ENCODE peak calls at places on chromosomes 16 and 17, in four cellular contexts. B is WERI-Rb-1, A is IMR-90, V is prostate gland. T is an unnamed sample.
A peak's percentile ranks its signal among the peaks of the same experiment; 100 is the strongest.

GRCh38 chr17:29565643-29566472 is 979 bp downstream of the ABHD15 start:
- DNase-seq in B (peak; percentile 72), V (peak; percentile 5), A (no peak), T (peak; percentile 48)

GRCh38 chr17:80791758-80792284 is 199.8 kb upstream of the CHMP6 start:
- DNase-seq in B (no peak), V (no peak), A (peak; percentile 100), T (peak; percentile 34)

GRCh38 chr16:4435668-4436067 is 10.0 kb downstream of the DNAJA3 start:
- DNase-seq in A (peak; percentile 78), B (no peak), V (no peak), T (no peak)

GRCh38 chr17:76103274-76104139 is at the start of gene EXOC7:
- DNase-seq in V (peak; percentile 90), B (peak; percentile 95), A (peak; percentile 88), T (peak; percentile 93)

GRCh38 chr16:68346892-68347480 is 36.2 kb downstream of the PRMT7 start:
- DNase-seq in A (no peak), B (no peak), V (no peak), T (peak; percentile 44)

GRCh38 chr16:23131841-23132576 is 17.2 kb downstream of the USP31 start:
- DNase-seq in B (no peak), A (no peak), V (no peak), T (no peak)

GRCh38 chr17:18066866-18067265 is 20.9 kb upstream of the DRG2 start:
- DNase-seq in V (no peak), A (peak; percentile 34), B (no peak), T (no peak)

GRCh38 chr16:66296591-66296990 is 69.9 kb upstream of the CDH5 start:
- DNase-seq in A (no peak), B (no peak), V (no peak), T (no peak)

GRCh38 chr16:3782566-3782965 is 65.2 kb upstream of the TRAP1 start:
- DNase-seq in B (no peak), A (no peak), V (no peak), T (no peak)

GRCh38 chr17:77666881-77667395 is 291.6 kb upstream of the TNRC6C start:
- DNase-seq in B (no peak), A (no peak), V (no peak), T (no peak)

GRCh38 chr17:11240841-11241610 is at the start of gene SHISA6:
- DNase-seq in V (peak; percentile 7), B (peak; percentile 38), A (no peak), T (peak; percentile 36)

GRCh38 chr17:28347261-28347891 is 10.0 kb downstream of the POLDIP2 start:
- DNase-seq in B (no peak), V (no peak), A (peak; percentile 90), T (no peak)

GRCh38 chr17:72719582-72720493 is 372.6 kb downstream of the SLC39A11 start:
- DNase-seq in V (no peak), A (peak; percentile 67), B (no peak), T (no peak)

GRCh38 chr17:64679710-64680216 is 17.7 kb upstream of the SMURF2 start:
- DNase-seq in V (no peak), B (no peak), A (peak; percentile 99), T (no peak)

GRCh38 chr17:50967795-50968194 is 101.6 kb upstream of the TOB1 start:
- DNase-seq in V (no peak), A (peak; percentile 16), B (no peak), T (no peak)

GRCh38 chr16:25260416-25260815 is 2.8 kb upstream of the ZKSCAN2 start:
- DNase-seq in A (peak; percentile 34), B (no peak), V (no peak), T (no peak)

DNA sequence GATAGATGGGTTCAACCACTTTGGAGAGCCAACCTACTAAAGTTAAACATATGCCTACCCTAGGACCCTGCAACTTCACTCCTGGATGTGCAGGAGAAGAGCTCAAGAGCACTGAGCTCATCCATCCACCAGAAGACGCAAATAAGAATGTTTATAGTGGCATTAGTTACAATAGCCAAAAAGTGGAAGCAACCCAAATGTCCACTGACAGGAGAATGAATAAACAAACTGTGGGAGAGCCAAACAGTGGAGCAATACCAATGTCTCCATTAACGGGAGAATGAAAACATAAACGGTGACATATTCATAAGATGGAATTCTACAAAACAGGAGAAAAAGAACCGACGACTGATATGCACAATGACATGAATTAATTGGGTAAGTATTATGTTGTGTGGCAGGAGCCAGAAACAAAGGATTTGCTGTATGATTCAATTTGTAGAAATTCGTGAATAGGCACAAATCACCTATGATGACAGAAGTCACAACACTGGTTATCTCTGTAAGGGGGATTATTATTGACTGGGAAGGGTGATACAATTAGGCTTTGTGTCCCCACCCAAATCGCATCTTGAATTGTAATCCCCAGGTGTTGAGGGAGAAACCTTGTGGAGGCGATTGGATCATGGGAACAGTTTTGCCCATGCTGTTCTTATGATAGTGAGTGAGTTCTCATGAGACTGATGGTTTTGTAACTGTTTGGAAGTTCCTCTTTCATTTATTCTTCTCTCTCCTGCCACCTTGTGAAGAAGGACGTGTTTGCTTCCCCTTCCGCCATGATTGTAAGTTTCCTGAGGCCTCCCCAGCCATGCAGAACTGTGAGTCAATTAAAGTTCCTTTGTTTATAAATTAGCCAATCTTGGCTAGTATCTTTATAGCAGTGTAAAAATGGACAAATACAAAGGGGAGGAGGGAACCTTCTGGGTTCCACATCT is 57.9 kb upstream of the PLCG2 start:
- DNase-seq in A (peak; percentile 61), V (no peak), B (no peak), T (no peak)
- TF ChIP-seq CTCF in A (no peak), V (no peak), B (no peak), T (no peak)

DNA sequence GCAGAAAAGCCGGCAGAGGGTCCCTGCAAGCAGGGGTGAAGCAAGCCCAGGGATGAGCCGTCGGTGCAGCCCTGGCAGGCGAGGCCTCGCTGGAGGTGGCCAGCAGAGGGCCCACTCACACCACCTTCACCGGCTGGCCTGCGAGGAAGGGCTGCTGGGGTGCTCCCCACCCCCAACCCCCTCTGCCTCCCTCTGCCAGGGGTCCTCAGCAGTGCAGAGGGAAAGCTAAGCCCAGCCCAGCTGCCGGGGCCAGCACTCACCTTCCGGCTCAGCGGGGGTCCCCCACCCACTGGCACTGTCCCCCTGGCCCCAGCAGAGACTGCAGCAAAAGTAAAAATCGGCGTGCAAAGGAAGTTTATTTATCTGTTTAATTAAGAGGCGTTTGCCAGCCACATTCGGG is 113.4 kb downstream of the ENGASE start:
- DNase-seq in A (no peak), V (no peak), B (peak; percentile 92), T (peak; percentile 32)
- H3K27me3 ChIP-seq in A (peaks cover 46% of the 10 kb centered on the region), V (peaks cover 39% of the 10 kb centered on the region), B (no peaks in the 10 kb centered on the region), T (no peaks in the 10 kb centered on the region)

GRCh38 chr16:84650062-84650991 is 2.0 kb downstream of the KLHL36 start:
- DNase-seq in B (no peak), V (no peak), A (peak; percentile 86), T (no peak)

GRCh38 chr16:84643677-84644076 is 4.6 kb upstream of the KLHL36 start:
- DNase-seq in V (no peak), A (no peak), B (no peak), T (no peak)

GRCh38 chr16:84649511-84649861 is 1.2 kb downstream of the KLHL36 start:
- DNase-seq in V (no peak), A (no peak), B (no peak), T (no peak)

GRCh38 chr16:84648595-84649510 is 542 bp downstream of the KLHL36 start:
- DNase-seq in V (peak; percentile 48), B (no peak), A (no peak), T (peak; percentile 93)

GRCh38 chr16:84647830-84648594 is at the start of gene KLHL36:
- DNase-seq in V (peak; percentile 49), A (no peak), B (peak; percentile 15), T (peak; percentile 58)
- TF ChIP-seq CTCF in V (no peak), A (no peak), B (no peak), T (no peak)

GRCh38 chr16:87072101-87072500 is 245.1 kb downstream of the C16orf95 start:
- DNase-seq in V (no peak), B (no peak), A (no peak), T (no peak)

GRCh38 chr16:87075319-87075860 is 241.8 kb downstream of the C16orf95 start:
- DNase-seq in A (no peak), B (no peak), V (no peak), T (no peak)

GRCh38 chr16:87076950-87077749 is 240.0 kb downstream of the C16orf95 start:
- DNase-seq in V (no peak), A (peak; percentile 55), B (peak; percentile 71), T (peak; percentile 23)

GRCh38 chr16:87076331-87076949 is 240.8 kb downstream of the C16orf95 start:
- DNase-seq in A (no peak), B (no peak), V (no peak), T (no peak)

GRCh38 chr16:87074635-87075318 is 242.4 kb downstream of the C16orf95 start:
- DNase-seq in A (no peak), B (peak; percentile 55), V (no peak), T (no peak)
- H3K27me3 ChIP-seq in A (peaks cover 27% of the 10 kb centered on the region), B (no peaks in the 10 kb centered on the region), V (peaks cover 3% of the 10 kb centered on the region), T (no peaks in the 10 kb centered on the region)

GRCh38 chr17:53316073-53316472 is 506.7 kb upstream of the KIF2B start:
- DNase-seq in A (no peak), V (no peak), B (no peak), T (no peak)

GRCh38 chr17:53316988-53317387 is 505.7 kb upstream of the KIF2B start:
- DNase-seq in B (no peak), A (no peak), V (no peak), T (no peak)

DNA sequence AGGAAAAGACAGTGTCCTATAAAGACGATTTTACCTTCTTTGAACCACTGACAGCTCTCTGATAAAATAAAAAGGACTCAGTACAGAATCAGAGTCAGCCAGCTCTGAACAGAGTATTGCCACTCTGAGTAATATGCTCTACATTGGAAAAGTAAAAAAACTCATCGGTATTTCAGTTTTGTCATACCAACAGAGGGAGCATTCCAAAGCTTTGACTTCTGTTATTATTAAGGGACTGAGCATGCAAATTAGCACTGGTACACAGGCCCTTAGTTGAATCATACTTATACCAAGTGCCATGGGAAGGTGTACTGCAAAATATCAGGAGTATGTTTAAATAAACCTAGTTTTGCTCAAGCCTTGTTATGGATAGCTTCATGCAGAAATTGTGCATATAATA is 509.0 kb upstream of the KIF2B start:
- DNase-seq in V (no peak), A (no peak), B (no peak), T (no peak)
- TF ChIP-seq CTCF in V (no peak), A (no peak), B (no peak), T (no peak)

DNA sequence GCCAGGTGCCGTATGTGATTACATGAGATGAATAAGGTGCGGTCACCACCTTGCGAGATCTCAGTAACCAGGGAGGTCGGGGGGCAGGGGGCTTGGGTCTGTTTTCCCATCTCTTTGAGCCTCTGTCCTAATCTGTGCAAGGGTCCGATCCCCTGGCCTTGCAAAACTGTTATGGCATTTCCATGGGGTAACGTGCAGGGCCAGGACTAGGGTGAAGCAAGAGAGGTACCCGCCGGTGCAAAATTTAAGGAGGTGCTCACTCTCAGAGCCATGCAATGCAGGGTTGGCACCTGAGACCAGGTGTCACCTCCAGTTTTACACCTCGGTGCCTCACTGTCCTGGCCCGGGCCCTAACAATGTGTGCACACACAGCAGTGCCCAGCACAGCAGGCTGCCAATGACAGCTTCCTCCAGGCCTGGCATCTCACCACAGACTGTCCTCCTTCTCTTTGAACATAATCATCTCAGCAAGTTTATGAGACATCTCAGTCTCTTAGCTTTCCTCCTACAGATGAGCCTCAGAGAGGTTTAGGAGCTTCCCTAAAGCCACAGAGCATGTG is 43.6 kb downstream of the C16orf95 start:
- DNase-seq in V (no peak), B (no peak), A (no peak), T (no peak)
- H3K27me3 ChIP-seq in V (peaks cover 3% of the 10 kb centered on the region), B (no peaks in the 10 kb centered on the region), A (peaks cover 14% of the 10 kb centered on the region), T (no peaks in the 10 kb centered on the region)

GRCh38 chr16:87930456-87930855 is 5.9 kb downstream of the CA5A start:
- DNase-seq in B (no peak), V (no peak), A (no peak), T (no peak)
- TF ChIP-seq CTCF in B (peak; percentile 31), V (no peak), A (peak; percentile 43), T (no peak)